ENCODE peak calls at places on chromosomes 16 and 17, in four cellular contexts. D is aorta; L is tibial nerve; U is effector memory CD4-positive, alpha-beta T cell. H is an unnamed sample. For H3K9me3, the result is how much of the 10 kb centered on the place peaks cover.

GRCh38 chr16:85281181-85281580 is 168.9 kb upstream of the CIBAR2 start:
- DNase-seq in D (no peak), L (no peak), U (no peak), H (no peak)

GRCh38 chr17:13490427-13490826 is 111.3 kb downstream of the HS3ST3A1 start:
- DNase-seq in D (no peak), L (no peak), U (no peak), H (no peak)

GRCh38 chr16:15716694-15717447 is 66.8 kb downstream of the NDE1 start:
- DNase-seq in D (no peak), L (no peak), U (no peak), H (no peak)

GRCh38 chr16:69833791-69834282 is 71.7 kb downstream of the WWP2 start:
- DNase-seq in D (no peak), L (no peak), U (no peak), H (no peak)

GRCh38 chr16:11901091-11901490 is 14.7 kb downstream of the GSPT1 start:
- DNase-seq in D (no peak), L (no peak), U (no peak), H (no peak)

GRCh38 chr17:29844339-29845048 is 85.5 kb downstream of the SSH2 start:
- DNase-seq in D (no peak), L (no peak), U (no peak), H (no peak)

GRCh38 chr16:55437627-55438026 is 41.4 kb upstream of the MMP2 start:
- DNase-seq in D (no peak), L (no peak), U (no peak), H (no peak)

GRCh38 chr16:86002178-86002577 is 103.2 kb downstream of the IRF8 start:
- DNase-seq in D (no peak), L (no peak), U (no peak), H (no peak)

GRCh38 chr17:17872468-17873345 is 35.9 kb upstream of the SREBF1 start:
- DNase-seq in D (no peak), L (no peak), U (no peak), H (no peak)

GRCh38 chr17:13544292-13544691 is 57.4 kb downstream of the HS3ST3A1 start:
- DNase-seq in D (peak), L (no peak), U (no peak), H (no peak)

GRCh38 chr17:77391668-77392375 is 251.1 kb downstream of the SEC14L1 start:
- DNase-seq in D (peak), L (peak), U (no peak), H (no peak)

GRCh38 chr17:78535285-78536197 is 41.7 kb downstream of the DNAH17 start:
- DNase-seq in D (no peak), L (no peak), U (no peak), H (no peak)

GRCh38 chr17:17028059-17028877 is 14.0 kb upstream of the MPRIP start:
- DNase-seq in D (peak), L (peak), U (no peak), H (no peak)

GRCh38 chr16:35399133-35399532 is 1939.7 kb downstream of the TP53TG3F start:
- DNase-seq in D (no peak), L (no peak), U (no peak), H (no peak)

GRCh38 chr16:35398208-35398607 is 1938.8 kb downstream of the TP53TG3F start:
- DNase-seq in D (no peak), L (no peak), U (no peak), H (no peak)
- H3K9me3 ChIP-seq in D (under half), L (under half), U (under half), H (under half)

GRCh38 chr17:74139120-74139519 is 64.4 kb upstream of the RPL38 start:
- DNase-seq in D (no peak), L (no peak), U (no peak), H (no peak)
- H3K9me3 ChIP-seq in D (under half), L (under half), U (under half), H (under half)

GRCh38 chr16:62573466-62573865 is 537.2 kb upstream of the CDH8 start:
- DNase-seq in D (no peak), L (no peak), U (no peak), H (no peak)

GRCh38 chr16:62576636-62577035 is 540.4 kb upstream of the CDH8 start:
- DNase-seq in D (no peak), L (no peak), U (no peak), H (no peak)
- H3K9me3 ChIP-seq in D (under half), L (under half), U (under half), H (under half)

GRCh38 chr17:48002208-48002919 is 31.5 kb downstream of the CDK5RAP3 start:
- DNase-seq in D (no peak), L (no peak), U (no peak), H (no peak)
- H3K9me3 ChIP-seq in D (under half), L (under half), U (under half), H (under half)

GRCh38 chr16:50419116-50419515 is 50.3 kb upstream of the BRD7 start:
- DNase-seq in D (no peak), L (no peak), U (no peak), H (no peak)
- H3K9me3 ChIP-seq in D (under half), L (under half), U (under half), H (under half)

DNA sequence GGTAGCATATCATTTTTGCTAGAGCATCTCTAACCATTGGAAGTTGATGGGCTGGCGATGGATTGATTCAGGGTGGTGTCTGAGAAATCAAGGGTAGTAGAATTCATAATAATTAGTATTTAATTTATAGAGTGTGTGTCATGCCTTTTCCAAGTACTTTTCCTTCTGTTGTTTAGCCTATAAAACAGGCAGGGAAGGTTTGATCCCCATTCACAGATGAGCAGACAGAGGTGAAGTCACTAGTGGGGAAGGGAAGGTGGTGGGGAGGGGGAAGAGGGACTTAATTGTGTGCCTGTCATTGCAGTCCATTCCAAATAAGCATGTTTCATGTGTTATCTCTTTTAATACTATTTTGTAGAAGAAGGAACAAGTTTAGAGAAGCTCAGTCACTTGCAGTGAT is 131.3 kb downstream of the MSI2 start:
- DNase-seq in D (no peak), L (no peak), U (no peak), H (no peak)
- H3K9me3 ChIP-seq in D (under half), L (under half), U (under half), H (under half)

GRCh38 chr16:71226229-71227141 is 4.0 kb downstream of the HYDIN start:
- DNase-seq in D (no peak), L (no peak), U (no peak), H (no peak)
- H3K9me3 ChIP-seq in D (under half), L (under half), U (under half), H (under half)

DNA sequence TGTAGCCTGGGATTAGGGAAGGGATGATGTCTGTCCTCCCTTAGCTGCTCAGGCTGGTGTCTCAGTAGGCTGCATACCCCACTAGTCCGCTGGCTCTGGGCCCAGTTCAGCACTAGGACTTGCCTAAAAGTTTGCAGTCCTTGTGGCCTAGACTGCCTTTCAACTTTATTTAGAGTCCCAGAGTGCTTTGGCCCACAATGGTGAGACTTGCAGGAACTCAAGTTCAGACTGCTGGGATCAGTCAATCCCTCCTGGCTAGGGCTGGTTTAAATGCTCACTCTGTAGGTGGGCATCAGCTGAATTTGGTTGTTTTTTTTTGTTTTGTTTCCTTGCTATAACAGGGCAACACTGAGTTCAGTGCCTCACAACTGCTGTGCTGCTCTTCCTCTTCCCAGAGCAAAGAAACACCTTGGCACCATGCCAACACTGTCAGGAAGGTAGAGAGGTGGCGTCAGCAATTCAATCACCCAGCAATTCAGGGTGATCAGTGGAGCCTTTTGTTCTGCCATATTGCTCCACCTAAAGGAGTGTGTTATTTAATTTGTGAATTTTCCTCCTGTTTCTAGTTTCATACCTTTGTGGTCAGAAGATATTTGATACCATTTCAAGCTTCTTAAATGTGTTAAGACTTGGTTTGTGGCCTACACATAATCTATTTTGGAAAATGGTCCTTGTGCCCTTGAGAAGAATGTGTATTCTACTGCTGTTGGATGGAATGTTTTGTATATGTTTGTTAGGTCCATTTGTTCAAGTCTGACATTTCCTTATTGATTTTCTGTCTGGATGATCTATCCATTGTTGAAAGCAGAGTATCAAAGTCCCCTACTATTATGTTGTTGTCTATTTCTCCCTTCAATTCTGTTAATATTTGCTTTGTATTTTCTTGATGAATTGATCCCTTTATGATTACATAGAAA is 284.0 kb upstream of the PMFBP1 start:
- DNase-seq in D (no peak), L (no peak), U (no peak), H (no peak)
- H3K9me3 ChIP-seq in D (under half), L (under half), U (under half), H (under half)

DNA sequence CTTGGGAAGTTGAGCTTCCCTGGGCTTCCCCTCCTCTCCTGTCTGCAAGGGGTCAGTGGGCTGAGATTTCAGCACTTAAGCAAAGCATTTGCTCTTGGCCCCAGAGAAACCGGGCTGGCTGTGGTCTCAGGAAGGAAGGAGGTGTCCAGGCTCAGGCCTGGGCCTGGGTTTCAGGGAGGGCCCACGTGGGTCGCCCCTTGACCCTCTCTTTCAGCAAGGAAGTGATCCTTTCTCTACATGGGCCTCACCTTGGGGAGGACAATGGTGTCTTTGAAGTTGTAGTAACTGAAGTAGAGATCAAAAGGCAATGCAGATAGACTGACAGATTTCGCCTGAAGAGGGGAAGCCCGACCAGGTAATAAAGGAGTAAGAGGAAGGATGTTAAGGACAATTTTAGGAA is 2.7 kb downstream of the NOD2 start:
- DNase-seq in D (no peak), L (no peak), U (no peak), H (no peak)
- H3K9me3 ChIP-seq in D (under half), L (under half), U (under half), H (under half)